ENCODE peak calls at places on chromosomes 5 and 9, in eight cellular contexts. J, S, K, C, L, A, V and P are unnamed samples. For H3K4me1, the result is how much of the 10 kb centered on the place peaks cover.

GRCh38 chr5:158061451-158061850 is 202.5 kb upstream of the CLINT1 start:
- DNase-seq in V (no peak), S (no peak), C (no peak), A (no peak), L (no peak), K (no peak), J (no peak), P (no peak)

GRCh38 chr5:80156156-80156555 is 99.7 kb downstream of the SERINC5 start:
- DNase-seq in C (no peak), K (no peak), L (peak), J (no peak), S (no peak), V (no peak), A (no peak), P (no peak)

GRCh38 chr5:58246521-58246944 is 213.4 kb downstream of the PLK2 start:
- DNase-seq in K (no peak), V (no peak), J (no peak), L (no peak), S (no peak), A (no peak), C (no peak), P (no peak)

GRCh38 chr5:65021527-65022226 is 252.9 kb downstream of the CWC27 start:
- DNase-seq in K (no peak), A (no peak), V (no peak), C (no peak), L (no peak), J (no peak), S (no peak), P (no peak)

GRCh38 chr5:438481-438981 is 4.4 kb upstream of the EXOC3 start:
- DNase-seq in A (no peak), V (no peak), K (no peak), L (no peak), S (peak), C (no peak), J (no peak), P (no peak)

GRCh38 chr9:137077758-137078693 is 709 bp downstream of the UAP1L1 start:
- DNase-seq in C (no peak), S (peak), A (no peak), V (no peak), K (no peak), L (no peak), J (no peak), P (no peak)

GRCh38 chr9:83920469-83920941 is 727 bp downstream of the KIF27 start:
- DNase-seq in S (peak), V (peak), J (peak), C (no peak), L (peak), K (peak), A (no peak), P (no peak)

GRCh38 chr9:31045810-31046209 is 1338.6 kb upstream of the ACO1 start:
- DNase-seq in V (no peak), A (no peak), K (no peak), S (no peak), L (no peak), J (peak), C (no peak), P (no peak)

GRCh38 chr5:138649775-138650174 is 74.6 kb upstream of the HSPA9 start:
- DNase-seq in A (no peak), J (no peak), V (no peak), C (no peak), K (no peak), S (no peak), L (no peak), P (no peak)

GRCh38 chr9:131747352-131747751 is 7.5 kb upstream of the RAPGEF1 start:
- DNase-seq in J (no peak), C (no peak), K (no peak), S (no peak), V (no peak), A (no peak), L (peak), P (peak)

DNA sequence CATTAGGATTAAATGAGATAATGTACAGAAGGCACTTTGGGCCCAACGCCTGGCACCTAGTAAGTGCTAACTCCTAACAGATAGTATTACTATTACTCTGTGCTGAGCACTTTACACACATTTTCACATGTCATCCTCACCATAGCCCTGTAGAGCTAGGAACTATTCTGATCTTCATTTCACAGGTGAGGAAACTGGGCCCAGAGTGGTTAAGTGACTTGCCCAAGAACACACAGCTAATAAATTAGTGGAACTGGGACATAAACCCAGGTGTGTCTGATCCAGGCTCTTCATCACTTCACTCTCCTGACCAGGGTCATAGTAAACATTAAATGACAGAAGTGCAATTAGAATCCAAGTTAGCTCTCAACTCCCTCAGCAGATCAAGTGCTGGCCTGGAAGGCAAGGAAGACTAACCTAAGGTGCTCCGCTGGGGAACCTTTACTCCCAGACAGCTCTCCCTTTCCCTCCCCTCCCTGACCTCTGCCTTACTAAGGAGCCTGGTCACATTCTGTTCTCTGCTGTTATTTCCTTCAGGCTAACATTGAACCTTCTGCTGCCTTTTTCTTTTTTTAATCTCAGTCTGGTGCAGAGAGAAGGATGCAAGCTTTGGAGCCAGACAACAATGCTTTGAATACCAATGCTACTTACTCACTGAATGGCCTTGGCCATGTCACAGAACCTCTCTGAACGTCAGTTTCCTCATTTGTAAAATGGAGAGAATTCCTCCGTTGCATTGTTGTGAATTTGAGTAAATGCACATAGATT is 4.1 kb upstream of the ADRA1B start:
- DNase-seq in K (peak), V (no peak), C (no peak), L (peak), S (peak), A (no peak), J (no peak), P (peak)
- H3K4me1 ChIP-seq in K (under half), V (under half), C (under half), L (under half), S (under half), A (under half), J (under half), P (under half)

GRCh38 chr5:132499440-132500243 is 9.1 kb upstream of the IRF1 start:
- DNase-seq in V (no peak), L (no peak), J (peak), S (no peak), A (peak), C (peak), K (no peak), P (no peak)

GRCh38 chr5:132498686-132499271 is 8.2 kb upstream of the IRF1 start:
- DNase-seq in K (no peak), S (no peak), J (peak), C (peak), A (peak), V (no peak), L (peak), P (no peak)

GRCh38 chr5:132497488-132497997 is 7.0 kb upstream of the IRF1 start:
- DNase-seq in K (peak), C (peak), L (peak), J (peak), V (peak), A (peak), S (peak), P (peak)

GRCh38 chr5:132496631-132497487 is 6.3 kb upstream of the IRF1 start:
- DNase-seq in A (peak), V (peak), S (peak), C (peak), J (peak), L (peak), K (peak), P (peak)

DNA sequence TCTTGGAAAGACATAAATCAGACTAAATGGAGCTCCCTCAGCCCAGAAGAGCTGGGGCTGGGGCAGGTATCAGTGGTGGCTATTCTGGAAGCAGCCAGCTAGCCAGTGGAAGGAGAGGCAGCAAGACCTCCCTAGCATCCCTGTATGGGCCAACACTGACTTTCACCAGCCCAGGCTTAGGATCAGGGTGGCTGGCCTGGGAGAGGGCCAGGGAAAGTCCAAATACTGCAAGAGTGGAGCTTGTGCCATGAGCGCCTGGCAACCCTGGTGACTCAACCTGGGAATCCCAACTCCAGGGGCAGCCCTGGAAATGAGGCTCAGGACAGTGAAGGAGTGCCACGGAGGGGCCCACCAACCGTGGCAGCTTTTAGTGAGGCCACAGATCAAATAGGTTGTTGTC is 7.6 kb upstream of the IRF1 start:
- DNase-seq in J (peak), S (no peak), K (peak), C (peak), L (peak), V (no peak), A (peak), P (peak)
- H3K4me3 ChIP-seq in J (no peak), S (no peak), K (no peak), C (no peak), L (no peak), V (no peak), A (no peak), P (no peak)

GRCh38 chr9:96655198-96655851 is at the start of gene PRXL2C:
- DNase-seq in K (peak), J (peak), A (peak), L (peak), S (peak), V (peak), C (peak), P (peak)

GRCh38 chr9:96649620-96650323 is 5.3 kb downstream of the PRXL2C start:
- DNase-seq in K (no peak), C (no peak), J (no peak), A (no peak), L (no peak), V (no peak), S (no peak), P (no peak)

GRCh38 chr9:96651626-96652025 is 3.5 kb downstream of the PRXL2C start:
- DNase-seq in S (no peak), C (no peak), K (no peak), A (no peak), J (no peak), V (no peak), L (peak), P (no peak)

DNA sequence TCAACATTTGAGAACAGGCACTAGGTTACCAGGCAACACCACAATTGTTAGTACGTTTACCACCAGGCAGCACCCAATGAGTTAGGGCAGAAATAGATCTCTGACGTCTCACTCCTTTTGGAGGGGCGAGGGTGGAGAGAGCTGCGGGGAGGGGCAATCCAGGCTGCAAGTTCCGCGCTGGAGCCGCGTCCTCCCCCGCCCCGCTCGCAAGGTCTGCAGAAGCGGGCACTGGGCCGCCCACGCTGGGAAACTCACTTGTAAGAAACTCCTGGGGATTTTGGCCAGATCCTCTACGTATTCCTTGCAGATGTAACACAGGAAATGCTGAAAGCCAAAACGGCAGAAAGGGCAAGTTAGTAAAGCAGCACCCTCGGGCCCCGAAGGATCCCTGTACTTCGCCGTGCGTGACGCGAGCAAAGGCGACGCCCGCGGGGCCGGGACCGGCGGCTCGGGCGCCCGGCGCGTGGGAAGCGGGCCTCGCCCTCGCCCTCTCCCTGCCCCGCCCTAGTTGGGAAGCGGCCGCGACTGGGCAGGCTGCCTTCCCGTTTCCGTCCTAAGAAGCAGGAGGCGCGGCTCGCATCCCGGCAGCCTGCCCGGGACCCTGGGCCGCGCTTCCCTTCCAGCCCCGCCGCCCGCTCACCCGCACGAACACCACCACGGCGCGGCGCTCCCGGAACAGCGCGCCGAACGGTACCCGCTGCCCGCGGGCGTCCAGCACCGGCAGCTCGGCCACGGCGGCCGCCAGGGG is 493 bp downstream of the PRXL2C start:
- DNase-seq in K (peak), S (peak), V (peak), L (peak), A (peak), C (peak), J (peak), P (peak)
- TF ChIP-seq POLR2A in K (peak), S (peak), V (peak), L (peak), A (peak), C (peak), J (no peak), P (peak)

GRCh38 chr9:38385896-38386295 is 6.6 kb upstream of the ALDH1B1 start:
- DNase-seq in C (no peak), K (no peak), L (no peak), V (no peak), J (no peak), A (no peak), S (no peak), P (no peak)
- H3K4me1 ChIP-seq in C (under half), K (under half), L (under half), V (under half), J (under half), A (under half), S (under half), P (under half)

GRCh38 chr5:180436936-180437335 is 57.2 kb upstream of the CNOT6 start:
- DNase-seq in J (peak), C (no peak), S (no peak), A (no peak), K (no peak), V (no peak), L (no peak), P (no peak)

GRCh38 chr5:180433029-180433416 is 61.2 kb upstream of the CNOT6 start:
- DNase-seq in L (no peak), C (no peak), A (no peak), V (no peak), S (no peak), K (no peak), J (no peak), P (no peak)

GRCh38 chr5:180435594-180435993 is 58.6 kb upstream of the CNOT6 start:
- DNase-seq in C (no peak), K (no peak), L (no peak), V (no peak), J (no peak), S (no peak), A (no peak), P (no peak)

GRCh38 chr5:180436275-180436674 is 57.9 kb upstream of the CNOT6 start:
- DNase-seq in V (no peak), A (no peak), S (no peak), C (no peak), L (no peak), K (no peak), J (no peak), P (no peak)

DNA sequence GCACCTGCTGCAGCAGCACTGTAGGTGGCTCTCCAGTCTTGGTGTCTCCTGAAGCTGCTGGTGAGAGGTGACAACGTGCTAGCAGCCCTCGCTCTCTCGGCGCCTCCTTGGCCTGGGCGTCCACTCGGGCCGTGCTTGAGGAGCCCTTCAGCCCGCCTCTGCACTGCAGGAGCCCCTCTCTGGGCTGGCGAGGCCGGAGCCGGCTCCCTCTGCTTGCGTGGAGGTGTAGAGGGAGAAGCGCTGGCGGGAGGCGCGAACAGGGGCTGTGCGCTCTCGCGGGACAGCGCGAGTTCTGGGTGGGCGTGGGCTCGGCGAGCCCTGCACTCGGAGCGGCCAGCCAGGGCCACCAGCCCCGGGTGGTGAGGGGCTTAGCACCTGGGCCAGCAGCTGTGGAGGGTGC is 62.2 kb upstream of the CNOT6 start:
- DNase-seq in S (no peak), L (no peak), A (no peak), J (no peak), C (no peak), K (no peak), V (no peak), P (no peak)
- H3K4me3 ChIP-seq in S (no peak), L (no peak), A (no peak), J (no peak), C (no peak), K (no peak), V (no peak), P (no peak)

DNA sequence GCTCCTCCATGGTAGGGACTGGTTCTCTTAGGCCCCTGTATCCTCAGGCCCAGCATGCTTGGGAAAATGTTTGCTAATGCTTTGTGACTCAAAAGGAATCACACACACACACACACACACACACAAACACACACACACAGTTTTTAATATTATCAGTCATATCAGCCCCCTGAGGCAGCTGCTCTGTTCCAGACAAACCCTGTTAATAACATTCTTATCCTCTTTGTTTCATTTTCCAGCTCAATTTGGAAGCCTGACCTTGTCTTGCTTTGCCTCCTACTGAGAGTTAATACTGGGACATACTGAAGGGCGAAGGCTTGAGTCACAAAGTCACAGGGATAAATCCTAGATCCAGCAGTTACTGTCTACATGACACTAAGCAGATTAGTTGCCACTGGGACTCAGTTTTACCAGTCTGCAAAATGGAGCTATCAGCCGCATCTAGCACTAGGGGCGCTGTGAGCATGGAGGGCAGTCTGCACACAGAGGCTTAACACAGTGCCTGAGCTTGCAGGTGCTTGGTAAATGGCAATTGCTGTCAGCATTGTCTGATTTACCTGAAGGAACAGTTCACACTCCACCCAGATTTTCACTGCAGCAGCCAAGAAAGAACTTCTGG is 37.1 kb upstream of the KCNMB1 start:
- DNase-seq in A (no peak), V (no peak), K (no peak), J (no peak), C (no peak), L (no peak), S (no peak), P (no peak)
- TF ChIP-seq POLR2A in A (no peak), V (no peak), K (no peak), J (no peak), C (no peak), L (no peak), S (no peak), P (no peak)

GRCh38 chr9:14343948-14344547 is 30.1 kb upstream of the NFIB start:
- DNase-seq in A (peak), J (no peak), L (no peak), K (no peak), C (no peak), S (no peak), V (peak), P (no peak)

GRCh38 chr9:14344846-14345585 is 31.1 kb upstream of the NFIB start:
- DNase-seq in J (no peak), S (no peak), A (no peak), L (no peak), V (no peak), K (no peak), C (no peak), P (no peak)

GRCh38 chr9:14342746-14343145 is 28.8 kb upstream of the NFIB start:
- DNase-seq in J (no peak), K (no peak), C (no peak), L (no peak), S (no peak), A (no peak), V (no peak), P (no peak)

GRCh38 chr9:14341437-14342133 is 27.6 kb upstream of the NFIB start:
- DNase-seq in K (no peak), L (no peak), C (no peak), A (no peak), S (no peak), V (no peak), J (no peak), P (no peak)

GRCh38 chr9:14343236-14343947 is 29.5 kb upstream of the NFIB start:
- DNase-seq in S (no peak), K (no peak), C (no peak), L (no peak), J (no peak), V (no peak), A (no peak), P (no peak)
- H3K4me1 ChIP-seq in S (under half), K (under half), C (under half), L (under half), J (under half), V (under half), A (half or more), P (under half)

GRCh38 chr5:18881615-18882014 is 1106.4 kb downstream of the CDH18 start:
- DNase-seq in K (no peak), J (no peak), C (no peak), S (no peak), L (no peak), V (no peak), A (no peak), P (no peak)

GRCh38 chr5:18876565-18876964 is 1111.4 kb downstream of the CDH18 start:
- DNase-seq in L (no peak), A (no peak), V (no peak), C (no peak), K (no peak), S (no peak), J (no peak), P (no peak)

GRCh38 chr5:18882162-18882561 is 1105.8 kb downstream of the CDH18 start:
- DNase-seq in K (no peak), V (no peak), J (no peak), L (no peak), C (no peak), S (no peak), A (no peak), P (no peak)
- H3K4me3 ChIP-seq in K (no peak), V (no peak), J (no peak), L (no peak), C (no peak), S (no peak), A (no peak), P (no peak)